ENCODE peak calls at places on chromosome 17, in eight cellular contexts. One of them, this sample, is unnamed.

GRCh38 chr17:50956750-50957523 is 90.8 kb upstream of the TOB1 start:
- DNase-seq in GM13976: peak
- DNase-seq in Calu3: peak
- DNase-seq in HepG2: peak
- DNase-seq in heart left ventricle: peak
- DNase-seq in stomach: peak
- DNase-seq in IMR-90: peak
- DNase-seq in breast epithelium: no peak
- DNase-seq in this sample: peak

GRCh38 chr17:29050176-29050575 is 7.2 kb downstream of the PIPOX start:
- DNase-seq in breast epithelium: no peak
- DNase-seq in heart left ventricle: no peak
- DNase-seq in IMR-90: no peak
- DNase-seq in GM13976: no peak
- DNase-seq in Calu3: no peak
- DNase-seq in stomach: no peak
- DNase-seq in HepG2: no peak
- DNase-seq in this sample: no peak

GRCh38 chr17:79951361-79952264 is 84.1 kb downstream of the TBC1D16 start:
- DNase-seq in heart left ventricle: peak
- DNase-seq in GM13976: no peak
- DNase-seq in Calu3: no peak
- DNase-seq in breast epithelium: no peak
- DNase-seq in IMR-90: peak
- DNase-seq in HepG2: peak
- DNase-seq in stomach: peak
- DNase-seq in this sample: no peak

GRCh38 chr17:66580178-66580577 is 254.7 kb upstream of the CACNG5 start:
- DNase-seq in breast epithelium: no peak
- DNase-seq in Calu3: peak
- DNase-seq in IMR-90: peak
- DNase-seq in HepG2: peak
- DNase-seq in GM13976: no peak
- DNase-seq in heart left ventricle: peak
- DNase-seq in stomach: peak
- DNase-seq in this sample: no peak

GRCh38 chr17:30550512-30551273 is 73.5 kb downstream of the GOSR1 start:
- DNase-seq in heart left ventricle: no peak
- DNase-seq in GM13976: no peak
- DNase-seq in IMR-90: peak
- DNase-seq in HepG2: no peak
- DNase-seq in Calu3: peak
- DNase-seq in breast epithelium: no peak
- DNase-seq in stomach: peak
- DNase-seq in this sample: peak

GRCh38 chr17:61766520-61766919 is 96.8 kb downstream of the BRIP1 start:
- DNase-seq in Calu3: no peak
- DNase-seq in stomach: no peak
- DNase-seq in HepG2: no peak
- DNase-seq in IMR-90: peak
- DNase-seq in breast epithelium: no peak
- DNase-seq in heart left ventricle: no peak
- DNase-seq in GM13976: no peak
- DNase-seq in this sample: no peak

GRCh38 chr17:78127888-78128615 is 503 bp downstream of the TMC6 start:
- DNase-seq in heart left ventricle: no peak
- DNase-seq in IMR-90: no peak
- DNase-seq in HepG2: peak
- DNase-seq in breast epithelium: no peak
- DNase-seq in GM13976: no peak
- DNase-seq in stomach: peak
- DNase-seq in Calu3: peak
- DNase-seq in this sample: no peak

GRCh38 chr17:63675231-63675606 is 24.7 kb downstream of the LIMD2 start:
- DNase-seq in breast epithelium: no peak
- DNase-seq in Calu3: no peak
- DNase-seq in heart left ventricle: peak
- DNase-seq in GM13976: no peak
- DNase-seq in HepG2: no peak
- DNase-seq in IMR-90: no peak
- DNase-seq in stomach: no peak
- DNase-seq in this sample: no peak

GRCh38 chr17:2240541-2240940 is 63.0 kb downstream of the SMG6 start:
- DNase-seq in GM13976: no peak
- DNase-seq in HepG2: no peak
- DNase-seq in stomach: no peak
- DNase-seq in breast epithelium: no peak
- DNase-seq in IMR-90: no peak
- DNase-seq in heart left ventricle: no peak
- DNase-seq in Calu3: no peak
- DNase-seq in this sample: no peak

GRCh38 chr17:64200080-64201042 is 62.7 kb downstream of the TEX2 start:
- DNase-seq in heart left ventricle: no peak
- DNase-seq in GM13976: no peak
- DNase-seq in breast epithelium: no peak
- DNase-seq in stomach: no peak
- DNase-seq in Calu3: no peak
- DNase-seq in HepG2: no peak
- DNase-seq in IMR-90: peak
- DNase-seq in this sample: no peak

GRCh38 chr17:35726609-35727460 is 4.6 kb upstream of the RASL10B start:
- DNase-seq in heart left ventricle: no peak
- DNase-seq in breast epithelium: no peak
- DNase-seq in GM13976: no peak
- DNase-seq in IMR-90: peak
- DNase-seq in stomach: no peak
- DNase-seq in Calu3: peak
- DNase-seq in HepG2: peak
- DNase-seq in this sample: no peak

GRCh38 chr17:81722184-81723120 is 10.4 kb downstream of the SLC25A10 start:
- DNase-seq in HepG2: no peak
- DNase-seq in GM13976: no peak
- DNase-seq in breast epithelium: peak
- DNase-seq in Calu3: peak
- DNase-seq in heart left ventricle: no peak
- DNase-seq in IMR-90: no peak
- DNase-seq in stomach: peak
- DNase-seq in this sample: no peak

GRCh38 chr17:45302649-45303173 is 14.1 kb downstream of the MAP3K14 start:
- DNase-seq in HepG2: no peak
- DNase-seq in Calu3: peak
- DNase-seq in GM13976: no peak
- DNase-seq in breast epithelium: no peak
- DNase-seq in IMR-90: peak
- DNase-seq in stomach: no peak
- DNase-seq in heart left ventricle: peak
- DNase-seq in this sample: no peak

GRCh38 chr17:3683054-3683511 is 12.9 kb downstream of the P2RX5 start:
- DNase-seq in HepG2: peak
- DNase-seq in IMR-90: no peak
- DNase-seq in Calu3: peak
- DNase-seq in stomach: peak
- DNase-seq in breast epithelium: no peak
- DNase-seq in GM13976: peak
- DNase-seq in heart left ventricle: no peak
- DNase-seq in this sample: peak

GRCh38 chr17:9192010-9192409 is 170.7 kb downstream of the NTN1 start:
- DNase-seq in Calu3: no peak
- DNase-seq in breast epithelium: no peak
- DNase-seq in heart left ventricle: no peak
- DNase-seq in IMR-90: peak
- DNase-seq in HepG2: no peak
- DNase-seq in stomach: no peak
- DNase-seq in GM13976: no peak
- DNase-seq in this sample: no peak

GRCh38 chr17:16085066-16085699 is 85.6 kb downstream of the TTC19 start:
- DNase-seq in GM13976: no peak
- DNase-seq in HepG2: no peak
- DNase-seq in stomach: no peak
- DNase-seq in IMR-90: peak
- DNase-seq in Calu3: no peak
- DNase-seq in heart left ventricle: no peak
- DNase-seq in breast epithelium: no peak
- DNase-seq in this sample: no peak

DNA sequence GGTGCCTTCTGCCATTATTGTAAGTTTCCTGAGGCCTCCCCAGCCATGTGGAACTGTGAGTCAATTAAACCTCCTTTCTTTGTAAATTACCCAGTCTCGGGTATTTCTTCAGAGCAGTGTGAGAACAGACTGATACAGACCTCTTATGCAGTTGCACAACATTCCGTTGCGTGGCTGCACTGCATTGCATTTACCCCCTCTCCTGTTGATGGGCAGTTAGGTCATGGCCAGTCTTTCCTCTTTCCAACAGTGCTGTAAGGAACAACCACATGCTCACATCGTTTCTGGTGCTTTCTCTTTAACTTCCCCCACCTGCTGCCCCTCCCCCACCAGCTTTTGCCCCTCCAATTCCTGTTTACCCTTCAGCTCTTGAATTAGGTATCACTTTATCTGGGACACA is 43.5 kb upstream of the MED9 start:
- DNase-seq in heart left ventricle: no peak
- DNase-seq in GM13976: no peak
- DNase-seq in breast epithelium: no peak
- DNase-seq in IMR-90: peak
- DNase-seq in HepG2: peak
- DNase-seq in Calu3: no peak
- DNase-seq in stomach: no peak
- DNase-seq in this sample: no peak
- TF ChIP-seq CTCF in heart left ventricle: no peak
- TF ChIP-seq CTCF in GM13976: no peak
- TF ChIP-seq CTCF in breast epithelium: no peak
- TF ChIP-seq CTCF in IMR-90: peak
- TF ChIP-seq CTCF in HepG2: peak
- TF ChIP-seq CTCF in Calu3: no peak
- TF ChIP-seq CTCF in stomach: no peak
- TF ChIP-seq CTCF in this sample: no peak

GRCh38 chr17:48030531-48030930 is 7.1 kb downstream of the COPZ2 start:
- DNase-seq in IMR-90: no peak
- DNase-seq in HepG2: no peak
- DNase-seq in Calu3: no peak
- DNase-seq in stomach: no peak
- DNase-seq in GM13976: no peak
- DNase-seq in breast epithelium: no peak
- DNase-seq in heart left ventricle: no peak
- DNase-seq in this sample: no peak
- TF ChIP-seq CTCF in IMR-90: no peak
- TF ChIP-seq CTCF in HepG2: no peak
- TF ChIP-seq CTCF in Calu3: no peak
- TF ChIP-seq CTCF in stomach: no peak
- TF ChIP-seq CTCF in GM13976: no peak
- TF ChIP-seq CTCF in breast epithelium: no peak
- TF ChIP-seq CTCF in heart left ventricle: no peak
- TF ChIP-seq CTCF in this sample: no peak

GRCh38 chr17:73343739-73344454 is 32.1 kb upstream of the CDC42EP4 start:
- DNase-seq in IMR-90: no peak
- DNase-seq in stomach: no peak
- DNase-seq in breast epithelium: no peak
- DNase-seq in heart left ventricle: no peak
- DNase-seq in GM13976: no peak
- DNase-seq in Calu3: peak
- DNase-seq in HepG2: no peak
- DNase-seq in this sample: no peak

GRCh38 chr17:73342057-73342522 is 30.3 kb upstream of the CDC42EP4 start:
- DNase-seq in GM13976: no peak
- DNase-seq in IMR-90: peak
- DNase-seq in stomach: peak
- DNase-seq in breast epithelium: peak
- DNase-seq in HepG2: no peak
- DNase-seq in heart left ventricle: peak
- DNase-seq in Calu3: peak
- DNase-seq in this sample: no peak

GRCh38 chr17:73341350-73342056 is 29.7 kb upstream of the CDC42EP4 start:
- DNase-seq in HepG2: no peak
- DNase-seq in GM13976: no peak
- DNase-seq in IMR-90: no peak
- DNase-seq in breast epithelium: no peak
- DNase-seq in Calu3: no peak
- DNase-seq in stomach: no peak
- DNase-seq in heart left ventricle: no peak
- DNase-seq in this sample: no peak

GRCh38 chr17:73343168-73343634 is 31.4 kb upstream of the CDC42EP4 start:
- DNase-seq in GM13976: no peak
- DNase-seq in Calu3: no peak
- DNase-seq in breast epithelium: peak
- DNase-seq in stomach: no peak
- DNase-seq in HepG2: no peak
- DNase-seq in IMR-90: peak
- DNase-seq in heart left ventricle: peak
- DNase-seq in this sample: no peak

DNA sequence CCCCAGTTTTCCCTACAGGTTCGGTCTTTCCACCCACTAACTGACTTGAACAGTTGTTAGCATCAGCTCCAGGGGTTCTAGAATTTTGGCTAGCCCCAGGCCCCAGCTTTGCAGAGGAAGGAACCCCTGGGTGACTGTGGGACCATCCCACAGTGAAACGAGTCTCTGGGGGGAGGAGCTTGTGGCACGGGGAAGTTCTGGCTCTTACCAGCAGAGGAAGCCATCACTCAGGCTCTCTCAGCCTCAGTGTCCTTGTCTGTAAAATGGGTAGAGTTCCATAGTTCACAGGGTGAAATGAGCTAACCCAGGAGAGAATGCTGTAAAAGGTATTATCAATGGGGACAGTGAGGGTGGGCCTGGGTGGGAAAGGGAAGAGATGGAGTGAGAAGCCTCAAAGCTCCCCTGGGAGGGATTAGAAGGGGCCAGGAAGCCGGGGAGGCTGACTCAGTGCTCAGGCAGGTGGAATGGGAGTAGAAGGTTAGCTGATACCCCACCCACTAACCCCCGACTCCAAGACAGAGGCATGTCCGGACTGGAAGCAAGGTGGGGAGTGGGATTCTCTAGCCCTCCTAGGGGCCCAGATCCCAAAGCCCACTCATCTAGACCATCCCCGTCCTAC is 30.9 kb upstream of the CDC42EP4 start:
- DNase-seq in IMR-90: peak
- DNase-seq in GM13976: no peak
- DNase-seq in HepG2: no peak
- DNase-seq in Calu3: peak
- DNase-seq in stomach: no peak
- DNase-seq in breast epithelium: no peak
- DNase-seq in heart left ventricle: no peak
- DNase-seq in this sample: no peak
- TF ChIP-seq CTCF in IMR-90: peak
- TF ChIP-seq CTCF in GM13976: no peak
- TF ChIP-seq CTCF in HepG2: no peak
- TF ChIP-seq CTCF in Calu3: no peak
- TF ChIP-seq CTCF in stomach: no peak
- TF ChIP-seq CTCF in breast epithelium: no peak
- TF ChIP-seq CTCF in heart left ventricle: no peak
- TF ChIP-seq CTCF in this sample: no peak

DNA sequence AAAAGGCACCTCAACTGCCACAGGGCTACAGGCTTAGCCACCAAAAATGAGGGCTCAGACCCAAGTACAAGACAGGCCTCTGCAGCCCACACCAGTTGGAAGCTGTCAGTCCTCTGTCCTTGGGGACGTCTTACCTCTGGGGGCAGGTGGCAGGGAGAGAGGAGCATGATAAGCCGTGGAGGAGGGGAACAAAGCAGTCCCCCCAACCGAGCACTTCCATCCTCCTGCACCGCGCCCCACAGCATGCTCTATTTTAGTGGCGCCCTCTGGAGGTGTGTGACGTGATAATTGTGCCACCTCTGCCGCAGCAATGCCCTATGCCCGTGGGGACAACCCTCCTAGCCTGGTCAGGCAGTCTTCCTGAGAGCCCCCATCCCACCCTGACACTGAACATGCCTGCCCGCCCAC is 13.6 kb downstream of the G6PC3 start:
- DNase-seq in stomach: no peak
- DNase-seq in IMR-90: no peak
- DNase-seq in breast epithelium: no peak
- DNase-seq in heart left ventricle: no peak
- DNase-seq in HepG2: no peak
- DNase-seq in GM13976: peak
- DNase-seq in Calu3: peak
- DNase-seq in this sample: no peak
- TF ChIP-seq CTCF in stomach: no peak
- TF ChIP-seq CTCF in IMR-90: no peak
- TF ChIP-seq CTCF in breast epithelium: no peak
- TF ChIP-seq CTCF in heart left ventricle: peak
- TF ChIP-seq CTCF in HepG2: peak
- TF ChIP-seq CTCF in GM13976: no peak
- TF ChIP-seq CTCF in Calu3: peak
- TF ChIP-seq CTCF in this sample: no peak